ENCODE peak calls at places on chromosomes 3 and 15, in eight cellular contexts. One of them, this sample, is unnamed. For H3K4me1, the result is how much of the 10 kb centered on the place peaks cover.

GRCh38 chr3:15295506-15295905 is 36.9 kb downstream of the SH3BP5 start:
- DNase-seq in GM23248: peak
- DNase-seq in CD8-positive, alpha-beta memory T cell: no peak
- DNase-seq in SJSA1: no peak
- DNase-seq in HCT116: no peak
- DNase-seq in PC-9: no peak
- DNase-seq in thyroid gland: no peak
- DNase-seq in breast epithelium: no peak
- DNase-seq in this sample: no peak

GRCh38 chr3:156509209-156510174 is 45.4 kb downstream of the SSR3 start:
- DNase-seq in GM23248: peak
- DNase-seq in CD8-positive, alpha-beta memory T cell: no peak
- DNase-seq in SJSA1: peak
- DNase-seq in HCT116: peak
- DNase-seq in PC-9: peak
- DNase-seq in thyroid gland: no peak
- DNase-seq in breast epithelium: no peak
- DNase-seq in this sample: no peak

GRCh38 chr3:183980408-183980807 is 37.3 kb downstream of the ABCC5 start:
- DNase-seq in GM23248: no peak
- DNase-seq in CD8-positive, alpha-beta memory T cell: no peak
- DNase-seq in SJSA1: no peak
- DNase-seq in HCT116: no peak
- DNase-seq in PC-9: no peak
- DNase-seq in thyroid gland: peak
- DNase-seq in breast epithelium: no peak
- DNase-seq in this sample: no peak

GRCh38 chr3:33074217-33075067 is 22.5 kb downstream of the GLB1 start:
- DNase-seq in GM23248: peak
- DNase-seq in CD8-positive, alpha-beta memory T cell: peak
- DNase-seq in SJSA1: peak
- DNase-seq in HCT116: peak
- DNase-seq in PC-9: peak
- DNase-seq in thyroid gland: peak
- DNase-seq in breast epithelium: peak
- DNase-seq in this sample: peak

GRCh38 chr15:62506217-62506805 is 341.2 kb upstream of the C2CD4B start:
- DNase-seq in GM23248: peak
- DNase-seq in CD8-positive, alpha-beta memory T cell: no peak
- DNase-seq in SJSA1: peak
- DNase-seq in HCT116: no peak
- DNase-seq in PC-9: no peak
- DNase-seq in thyroid gland: no peak
- DNase-seq in breast epithelium: no peak
- DNase-seq in this sample: no peak

GRCh38 chr15:39365161-39365560 is 215.7 kb upstream of the THBS1 start:
- DNase-seq in GM23248: peak
- DNase-seq in CD8-positive, alpha-beta memory T cell: no peak
- DNase-seq in SJSA1: no peak
- DNase-seq in HCT116: no peak
- DNase-seq in PC-9: no peak
- DNase-seq in thyroid gland: no peak
- DNase-seq in breast epithelium: no peak
- DNase-seq in this sample: no peak

GRCh38 chr3:19972056-19972455 is 25.2 kb downstream of the RAB5A start:
- DNase-seq in GM23248: peak
- DNase-seq in CD8-positive, alpha-beta memory T cell: no peak
- DNase-seq in SJSA1: no peak
- DNase-seq in HCT116: no peak
- DNase-seq in PC-9: no peak
- DNase-seq in thyroid gland: no peak
- DNase-seq in breast epithelium: no peak
- DNase-seq in this sample: no peak

GRCh38 chr15:94258246-94258645 is 26.9 kb downstream of the MCTP2 start:
- DNase-seq in GM23248: no peak
- DNase-seq in CD8-positive, alpha-beta memory T cell: no peak
- DNase-seq in SJSA1: no peak
- DNase-seq in HCT116: no peak
- DNase-seq in PC-9: no peak
- DNase-seq in thyroid gland: no peak
- DNase-seq in breast epithelium: no peak
- DNase-seq in this sample: no peak

GRCh38 chr3:74027121-74027520 is 402.4 kb upstream of the PDZRN3 start:
- DNase-seq in GM23248: no peak
- DNase-seq in CD8-positive, alpha-beta memory T cell: no peak
- DNase-seq in SJSA1: no peak
- DNase-seq in HCT116: no peak
- DNase-seq in PC-9: no peak
- DNase-seq in thyroid gland: no peak
- DNase-seq in breast epithelium: no peak
- DNase-seq in this sample: no peak

GRCh38 chr3:42159147-42159546 is 68.0 kb downstream of the TRAK1 start:
- DNase-seq in GM23248: no peak
- DNase-seq in CD8-positive, alpha-beta memory T cell: no peak
- DNase-seq in SJSA1: no peak
- DNase-seq in HCT116: no peak
- DNase-seq in PC-9: no peak
- DNase-seq in thyroid gland: no peak
- DNase-seq in breast epithelium: no peak
- DNase-seq in this sample: no peak

GRCh38 chr3:42157915-42158538 is 66.9 kb downstream of the TRAK1 start:
- DNase-seq in GM23248: no peak
- DNase-seq in CD8-positive, alpha-beta memory T cell: no peak
- DNase-seq in SJSA1: no peak
- DNase-seq in HCT116: no peak
- DNase-seq in PC-9: no peak
- DNase-seq in thyroid gland: no peak
- DNase-seq in breast epithelium: no peak
- DNase-seq in this sample: no peak

GRCh38 chr3:42161050-42161935 is 70.1 kb downstream of the TRAK1 start:
- DNase-seq in GM23248: peak
- DNase-seq in CD8-positive, alpha-beta memory T cell: no peak
- DNase-seq in SJSA1: peak
- DNase-seq in HCT116: no peak
- DNase-seq in PC-9: no peak
- DNase-seq in thyroid gland: no peak
- DNase-seq in breast epithelium: no peak
- DNase-seq in this sample: no peak

GRCh38 chr3:42162462-42162861 is 71.3 kb downstream of the TRAK1 start:
- DNase-seq in GM23248: no peak
- DNase-seq in CD8-positive, alpha-beta memory T cell: no peak
- DNase-seq in SJSA1: no peak
- DNase-seq in HCT116: no peak
- DNase-seq in PC-9: no peak
- DNase-seq in thyroid gland: no peak
- DNase-seq in breast epithelium: no peak
- DNase-seq in this sample: no peak

DNA sequence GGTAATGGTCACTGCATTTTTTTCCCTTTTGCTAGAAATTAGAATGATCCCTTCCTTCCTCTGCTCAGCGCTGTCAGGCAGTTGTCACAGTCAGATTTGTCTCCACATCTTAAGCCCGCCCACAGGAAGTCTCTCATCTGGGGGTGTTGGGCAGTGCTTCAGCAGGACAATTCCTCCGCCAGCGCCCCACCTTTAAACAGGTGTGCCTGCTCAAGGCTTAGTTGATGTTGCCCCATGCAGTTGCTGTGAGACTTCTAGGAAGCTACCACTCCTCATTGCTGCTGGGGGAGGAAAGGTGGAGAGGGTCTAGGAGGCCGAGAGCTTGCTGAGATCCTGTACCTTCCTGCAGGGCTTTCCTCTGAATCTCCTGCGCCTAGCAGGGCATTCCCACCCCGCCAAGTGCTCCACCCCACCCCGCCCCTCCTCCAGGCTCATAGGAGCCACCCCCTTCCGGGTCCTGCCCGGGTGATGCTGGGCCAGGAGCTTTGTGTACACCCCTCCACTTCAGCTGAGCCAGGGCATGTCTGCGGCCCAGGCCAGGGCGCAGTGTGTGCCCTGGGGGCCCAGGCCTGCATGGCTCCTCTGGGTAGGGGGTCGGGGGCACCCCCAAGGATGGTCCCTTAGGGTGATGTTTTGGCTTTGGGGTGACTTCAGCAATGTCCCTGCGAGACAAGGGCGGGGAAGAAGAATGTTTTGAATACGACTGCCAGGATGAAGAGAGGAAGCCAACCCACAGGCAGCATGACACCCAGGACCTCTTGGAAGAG is 68.7 kb downstream of the TRAK1 start:
- DNase-seq in GM23248: peak
- DNase-seq in CD8-positive, alpha-beta memory T cell: peak
- DNase-seq in SJSA1: no peak
- DNase-seq in HCT116: peak
- DNase-seq in PC-9: peak
- DNase-seq in thyroid gland: peak
- DNase-seq in breast epithelium: peak
- DNase-seq in this sample: no peak
- H3K4me1 ChIP-seq in GM23248: under half
- H3K4me1 ChIP-seq in CD8-positive, alpha-beta memory T cell: under half
- H3K4me1 ChIP-seq in SJSA1: under half
- H3K4me1 ChIP-seq in HCT116: under half
- H3K4me1 ChIP-seq in PC-9: half or more
- H3K4me1 ChIP-seq in thyroid gland: under half
- H3K4me1 ChIP-seq in breast epithelium: under half
- H3K4me1 ChIP-seq in this sample: under half

DNA sequence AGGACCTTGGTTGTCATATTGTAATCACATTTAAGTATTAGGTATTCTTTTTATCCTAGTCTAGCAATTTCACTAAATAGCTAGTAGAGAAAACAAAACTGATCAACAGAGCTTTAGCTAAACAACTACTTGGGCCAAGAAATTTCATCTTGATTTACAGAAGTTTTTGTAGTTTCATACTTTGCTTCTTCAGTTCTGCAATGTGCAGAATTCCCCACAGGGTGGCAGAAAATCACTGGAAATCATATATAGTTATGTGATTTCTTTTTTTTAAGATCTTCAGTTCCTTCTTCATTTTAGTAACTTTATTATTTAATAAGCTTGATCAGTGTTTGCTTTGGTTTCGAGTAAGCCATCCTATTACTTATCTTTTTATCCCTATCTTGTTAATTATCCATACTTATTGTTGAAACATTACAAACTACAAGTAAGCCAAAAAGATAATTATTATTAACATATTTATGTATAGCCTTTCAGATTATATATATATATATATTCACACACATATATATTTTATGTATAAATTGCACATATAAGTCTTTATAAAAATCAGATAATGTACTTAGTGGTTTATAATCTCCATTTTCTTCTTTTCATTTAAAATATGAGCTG is 2.2 kb upstream of the BNIP2 start:
- DNase-seq in GM23248: peak
- DNase-seq in CD8-positive, alpha-beta memory T cell: peak
- DNase-seq in SJSA1: peak
- DNase-seq in HCT116: peak
- DNase-seq in PC-9: peak
- DNase-seq in thyroid gland: peak
- DNase-seq in breast epithelium: no peak
- DNase-seq in this sample: peak
- H3K27ac ChIP-seq in GM23248: no peak
- H3K27ac ChIP-seq in CD8-positive, alpha-beta memory T cell: no peak
- H3K27ac ChIP-seq in SJSA1: no peak
- H3K27ac ChIP-seq in HCT116: no peak
- H3K27ac ChIP-seq in PC-9: no peak
- H3K27ac ChIP-seq in thyroid gland: peak
- H3K27ac ChIP-seq in breast epithelium: no peak
- H3K27ac ChIP-seq in this sample: no peak

GRCh38 chr3:127406309-127407025 is 118.6 kb upstream of the PRR20G start:
- DNase-seq in GM23248: peak
- DNase-seq in CD8-positive, alpha-beta memory T cell: no peak
- DNase-seq in SJSA1: no peak
- DNase-seq in HCT116: peak
- DNase-seq in PC-9: peak
- DNase-seq in thyroid gland: no peak
- DNase-seq in breast epithelium: no peak
- DNase-seq in this sample: no peak

GRCh38 chr3:127403795-127404194 is 115.9 kb upstream of the PRR20G start:
- DNase-seq in GM23248: no peak
- DNase-seq in CD8-positive, alpha-beta memory T cell: no peak
- DNase-seq in SJSA1: no peak
- DNase-seq in HCT116: no peak
- DNase-seq in PC-9: no peak
- DNase-seq in thyroid gland: no peak
- DNase-seq in breast epithelium: no peak
- DNase-seq in this sample: no peak

GRCh38 chr3:127404614-127405598 is 117.1 kb upstream of the PRR20G start:
- DNase-seq in GM23248: no peak
- DNase-seq in CD8-positive, alpha-beta memory T cell: no peak
- DNase-seq in SJSA1: no peak
- DNase-seq in HCT116: no peak
- DNase-seq in PC-9: no peak
- DNase-seq in thyroid gland: peak
- DNase-seq in breast epithelium: peak
- DNase-seq in this sample: no peak

GRCh38 chr3:127407026-127407939 is 119.4 kb upstream of the PRR20G start:
- DNase-seq in GM23248: no peak
- DNase-seq in CD8-positive, alpha-beta memory T cell: no peak
- DNase-seq in SJSA1: no peak
- DNase-seq in HCT116: no peak
- DNase-seq in PC-9: no peak
- DNase-seq in thyroid gland: no peak
- DNase-seq in breast epithelium: no peak
- DNase-seq in this sample: no peak

GRCh38 chr3:127405791-127406190 is 117.9 kb upstream of the PRR20G start:
- DNase-seq in GM23248: no peak
- DNase-seq in CD8-positive, alpha-beta memory T cell: peak
- DNase-seq in SJSA1: no peak
- DNase-seq in HCT116: no peak
- DNase-seq in PC-9: no peak
- DNase-seq in thyroid gland: no peak
- DNase-seq in breast epithelium: no peak
- DNase-seq in this sample: no peak
- H3K4me1 ChIP-seq in GM23248: under half
- H3K4me1 ChIP-seq in CD8-positive, alpha-beta memory T cell: under half
- H3K4me1 ChIP-seq in SJSA1: under half
- H3K4me1 ChIP-seq in HCT116: under half
- H3K4me1 ChIP-seq in PC-9: under half
- H3K4me1 ChIP-seq in thyroid gland: under half
- H3K4me1 ChIP-seq in breast epithelium: under half
- H3K4me1 ChIP-seq in this sample: under half

GRCh38 chr3:124984754-124985153 is 50.2 kb upstream of the MUC13 start:
- DNase-seq in GM23248: no peak
- DNase-seq in CD8-positive, alpha-beta memory T cell: no peak
- DNase-seq in SJSA1: no peak
- DNase-seq in HCT116: no peak
- DNase-seq in PC-9: no peak
- DNase-seq in thyroid gland: no peak
- DNase-seq in breast epithelium: no peak
- DNase-seq in this sample: no peak
- H3K27ac ChIP-seq in GM23248: peak
- H3K27ac ChIP-seq in CD8-positive, alpha-beta memory T cell: no peak
- H3K27ac ChIP-seq in SJSA1: peak
- H3K27ac ChIP-seq in HCT116: peak
- H3K27ac ChIP-seq in PC-9: peak
- H3K27ac ChIP-seq in thyroid gland: peak
- H3K27ac ChIP-seq in breast epithelium: no peak
- H3K27ac ChIP-seq in this sample: no peak

GRCh38 chr15:89128320-89129122 is 40.3 kb downstream of the ABHD2 start:
- DNase-seq in GM23248: no peak
- DNase-seq in CD8-positive, alpha-beta memory T cell: no peak
- DNase-seq in SJSA1: no peak
- DNase-seq in HCT116: no peak
- DNase-seq in PC-9: no peak
- DNase-seq in thyroid gland: no peak
- DNase-seq in breast epithelium: no peak
- DNase-seq in this sample: no peak
- H3K4me1 ChIP-seq in GM23248: under half
- H3K4me1 ChIP-seq in CD8-positive, alpha-beta memory T cell: under half
- H3K4me1 ChIP-seq in SJSA1: under half
- H3K4me1 ChIP-seq in HCT116: under half
- H3K4me1 ChIP-seq in PC-9: half or more
- H3K4me1 ChIP-seq in thyroid gland: under half
- H3K4me1 ChIP-seq in breast epithelium: under half
- H3K4me1 ChIP-seq in this sample: under half

This sample was measured in effector memory CD4-positive, alpha-beta T cell.